ENCODE peak calls at places on chromosomes 6 and 20, in eight cellular contexts. One of them, this sample, is unnamed.

GRCh38 chr20:61599061-61599930 is 347.2 kb downstream of the CDH4 start:
- DNase-seq in mammary epithelial cell: no peak
- DNase-seq in T-helper 1 cell: no peak
- DNase-seq in HTR-8/SVneo: no peak
- DNase-seq in caudate nucleus: no peak
- DNase-seq in foreskin fibroblast: no peak
- DNase-seq in fibroblast of pulmonary artery: no peak
- DNase-seq in stimulated activated CD4-positive, alpha-beta T cell treated with anti-CD3 and anti-CD28 coated beads, Interleukin-4, amount 100 ng/mL, for 4 hours: no peak
- DNase-seq in this sample: no peak

GRCh38 chr20:43948455-43948854 is 33.8 kb downstream of the TOX2 start:
- DNase-seq in stimulated activated CD4-positive, alpha-beta T cell treated with anti-CD3 and anti-CD28 coated beads, Interleukin-4, amount 100 ng/mL, for 4 hours: no peak
- DNase-seq in T-helper 1 cell: no peak
- DNase-seq in foreskin fibroblast: no peak
- DNase-seq in fibroblast of pulmonary artery: no peak
- DNase-seq in caudate nucleus: no peak
- DNase-seq in HTR-8/SVneo: no peak
- DNase-seq in mammary epithelial cell: no peak
- DNase-seq in this sample: no peak

GRCh38 chr6:53899512-53899911 is 104.7 kb downstream of the LRRC1 start:
- DNase-seq in stimulated activated CD4-positive, alpha-beta T cell treated with anti-CD3 and anti-CD28 coated beads, Interleukin-4, amount 100 ng/mL, for 4 hours: no peak
- DNase-seq in foreskin fibroblast: no peak
- DNase-seq in HTR-8/SVneo: no peak
- DNase-seq in fibroblast of pulmonary artery: no peak
- DNase-seq in mammary epithelial cell: no peak
- DNase-seq in T-helper 1 cell: no peak
- DNase-seq in caudate nucleus: no peak
- DNase-seq in this sample: no peak

GRCh38 chr20:58213112-58213511 is 15.3 kb downstream of the ANKRD60 start:
- DNase-seq in caudate nucleus: peak; percentile 30
- DNase-seq in HTR-8/SVneo: no peak
- DNase-seq in foreskin fibroblast: peak; percentile 60
- DNase-seq in mammary epithelial cell: no peak
- DNase-seq in stimulated activated CD4-positive, alpha-beta T cell treated with anti-CD3 and anti-CD28 coated beads, Interleukin-4, amount 100 ng/mL, for 4 hours: no peak
- DNase-seq in fibroblast of pulmonary artery: no peak
- DNase-seq in T-helper 1 cell: no peak
- DNase-seq in this sample: no peak

GRCh38 chr6:449057-449430 is 57.5 kb downstream of the IRF4 start:
- DNase-seq in foreskin fibroblast: no peak
- DNase-seq in caudate nucleus: no peak
- DNase-seq in T-helper 1 cell: no peak
- DNase-seq in stimulated activated CD4-positive, alpha-beta T cell treated with anti-CD3 and anti-CD28 coated beads, Interleukin-4, amount 100 ng/mL, for 4 hours: no peak
- DNase-seq in HTR-8/SVneo: no peak
- DNase-seq in fibroblast of pulmonary artery: no peak
- DNase-seq in mammary epithelial cell: no peak
- DNase-seq in this sample: no peak

GRCh38 chr20:61531553-61532345 is 279.7 kb downstream of the CDH4 start:
- DNase-seq in foreskin fibroblast: peak; percentile 18
- DNase-seq in T-helper 1 cell: no peak
- DNase-seq in fibroblast of pulmonary artery: no peak
- DNase-seq in mammary epithelial cell: no peak
- DNase-seq in caudate nucleus: no peak
- DNase-seq in stimulated activated CD4-positive, alpha-beta T cell treated with anti-CD3 and anti-CD28 coated beads, Interleukin-4, amount 100 ng/mL, for 4 hours: no peak
- DNase-seq in HTR-8/SVneo: peak; percentile 74
- DNase-seq in this sample: no peak

GRCh38 chr6:133108377-133108776 is 132.8 kb upstream of the EYA4 start:
- DNase-seq in caudate nucleus: no peak
- DNase-seq in stimulated activated CD4-positive, alpha-beta T cell treated with anti-CD3 and anti-CD28 coated beads, Interleukin-4, amount 100 ng/mL, for 4 hours: no peak
- DNase-seq in fibroblast of pulmonary artery: no peak
- DNase-seq in mammary epithelial cell: no peak
- DNase-seq in foreskin fibroblast: peak; percentile 58
- DNase-seq in T-helper 1 cell: no peak
- DNase-seq in HTR-8/SVneo: no peak
- DNase-seq in this sample: no peak

GRCh38 chr6:68747110-68747509 is 112.0 kb downstream of the ADGRB3 start:
- DNase-seq in foreskin fibroblast: no peak
- DNase-seq in caudate nucleus: no peak
- DNase-seq in T-helper 1 cell: no peak
- DNase-seq in mammary epithelial cell: no peak
- DNase-seq in stimulated activated CD4-positive, alpha-beta T cell treated with anti-CD3 and anti-CD28 coated beads, Interleukin-4, amount 100 ng/mL, for 4 hours: no peak
- DNase-seq in HTR-8/SVneo: no peak
- DNase-seq in fibroblast of pulmonary artery: no peak
- DNase-seq in this sample: no peak

GRCh38 chr20:63325554-63326313 is 32.7 kb downstream of the COL20A1 start:
- DNase-seq in caudate nucleus: no peak
- DNase-seq in fibroblast of pulmonary artery: no peak
- DNase-seq in mammary epithelial cell: no peak
- DNase-seq in stimulated activated CD4-positive, alpha-beta T cell treated with anti-CD3 and anti-CD28 coated beads, Interleukin-4, amount 100 ng/mL, for 4 hours: no peak
- DNase-seq in T-helper 1 cell: peak; percentile 6
- DNase-seq in HTR-8/SVneo: no peak
- DNase-seq in foreskin fibroblast: no peak
- DNase-seq in this sample: no peak

GRCh38 chr6:128807577-128807976 is 75.4 kb upstream of the LAMA2 start:
- DNase-seq in T-helper 1 cell: no peak
- DNase-seq in HTR-8/SVneo: peak; percentile 2
- DNase-seq in foreskin fibroblast: peak; percentile 64
- DNase-seq in stimulated activated CD4-positive, alpha-beta T cell treated with anti-CD3 and anti-CD28 coated beads, Interleukin-4, amount 100 ng/mL, for 4 hours: no peak
- DNase-seq in mammary epithelial cell: peak; percentile 8
- DNase-seq in fibroblast of pulmonary artery: peak; percentile 78
- DNase-seq in caudate nucleus: no peak
- DNase-seq in this sample: no peak

GRCh38 chr6:138543648-138544047 is 44.4 kb upstream of the NHSL1 start:
- DNase-seq in foreskin fibroblast: peak; percentile 28
- DNase-seq in fibroblast of pulmonary artery: no peak
- DNase-seq in caudate nucleus: no peak
- DNase-seq in stimulated activated CD4-positive, alpha-beta T cell treated with anti-CD3 and anti-CD28 coated beads, Interleukin-4, amount 100 ng/mL, for 4 hours: no peak
- DNase-seq in mammary epithelial cell: no peak
- DNase-seq in T-helper 1 cell: no peak
- DNase-seq in HTR-8/SVneo: no peak
- DNase-seq in this sample: no peak

GRCh38 chr6:158536891-158537798 is 22.7 kb upstream of the TMEM181 start:
- DNase-seq in caudate nucleus: peak; percentile 32
- DNase-seq in stimulated activated CD4-positive, alpha-beta T cell treated with anti-CD3 and anti-CD28 coated beads, Interleukin-4, amount 100 ng/mL, for 4 hours: no peak
- DNase-seq in mammary epithelial cell: peak; percentile 25
- DNase-seq in T-helper 1 cell: no peak
- DNase-seq in HTR-8/SVneo: no peak
- DNase-seq in fibroblast of pulmonary artery: peak; percentile 6
- DNase-seq in foreskin fibroblast: peak; percentile 77
- DNase-seq in this sample: peak; percentile 20

GRCh38 chr20:7926767-7927166 is 13.5 kb downstream of the HAO1 start:
- DNase-seq in foreskin fibroblast: peak; percentile 79
- DNase-seq in caudate nucleus: no peak
- DNase-seq in T-helper 1 cell: no peak
- DNase-seq in fibroblast of pulmonary artery: peak; percentile 77
- DNase-seq in stimulated activated CD4-positive, alpha-beta T cell treated with anti-CD3 and anti-CD28 coated beads, Interleukin-4, amount 100 ng/mL, for 4 hours: no peak
- DNase-seq in HTR-8/SVneo: no peak
- DNase-seq in mammary epithelial cell: no peak
- DNase-seq in this sample: no peak

GRCh38 chr20:64246616-64247311 is 8.8 kb upstream of the PCMTD2 start:
- DNase-seq in foreskin fibroblast: no peak
- DNase-seq in mammary epithelial cell: no peak
- DNase-seq in fibroblast of pulmonary artery: no peak
- DNase-seq in caudate nucleus: no peak
- DNase-seq in stimulated activated CD4-positive, alpha-beta T cell treated with anti-CD3 and anti-CD28 coated beads, Interleukin-4, amount 100 ng/mL, for 4 hours: no peak
- DNase-seq in HTR-8/SVneo: no peak
- DNase-seq in T-helper 1 cell: no peak
- DNase-seq in this sample: no peak

GRCh38 chr6:13531956-13532355 is 42.4 kb upstream of the SIRT5 start:
- DNase-seq in T-helper 1 cell: no peak
- DNase-seq in mammary epithelial cell: no peak
- DNase-seq in caudate nucleus: no peak
- DNase-seq in foreskin fibroblast: no peak
- DNase-seq in fibroblast of pulmonary artery: no peak
- DNase-seq in stimulated activated CD4-positive, alpha-beta T cell treated with anti-CD3 and anti-CD28 coated beads, Interleukin-4, amount 100 ng/mL, for 4 hours: no peak
- DNase-seq in HTR-8/SVneo: no peak
- DNase-seq in this sample: no peak

GRCh38 chr6:12704946-12705345 is 11.6 kb upstream of the PHACTR1 start:
- DNase-seq in foreskin fibroblast: no peak
- DNase-seq in mammary epithelial cell: no peak
- DNase-seq in fibroblast of pulmonary artery: no peak
- DNase-seq in stimulated activated CD4-positive, alpha-beta T cell treated with anti-CD3 and anti-CD28 coated beads, Interleukin-4, amount 100 ng/mL, for 4 hours: no peak
- DNase-seq in caudate nucleus: no peak
- DNase-seq in HTR-8/SVneo: no peak
- DNase-seq in T-helper 1 cell: no peak
- DNase-seq in this sample: no peak

GRCh38 chr6:163992701-163993100 is 578.2 kb downstream of the QKI start:
- DNase-seq in mammary epithelial cell: no peak
- DNase-seq in foreskin fibroblast: no peak
- DNase-seq in HTR-8/SVneo: no peak
- DNase-seq in caudate nucleus: no peak
- DNase-seq in stimulated activated CD4-positive, alpha-beta T cell treated with anti-CD3 and anti-CD28 coated beads, Interleukin-4, amount 100 ng/mL, for 4 hours: no peak
- DNase-seq in fibroblast of pulmonary artery: no peak
- DNase-seq in T-helper 1 cell: no peak
- DNase-seq in this sample: no peak

GRCh38 chr6:90293319-90293937 is 3.2 kb downstream of the BACH2 start:
- DNase-seq in T-helper 1 cell: no peak
- DNase-seq in HTR-8/SVneo: no peak
- DNase-seq in caudate nucleus: no peak
- DNase-seq in fibroblast of pulmonary artery: no peak
- DNase-seq in stimulated activated CD4-positive, alpha-beta T cell treated with anti-CD3 and anti-CD28 coated beads, Interleukin-4, amount 100 ng/mL, for 4 hours: no peak
- DNase-seq in mammary epithelial cell: no peak
- DNase-seq in foreskin fibroblast: peak; percentile 32
- DNase-seq in this sample: no peak

GRCh38 chr20:9889270-9889981 is 50.5 kb upstream of the PAK5 start:
- DNase-seq in T-helper 1 cell: no peak
- DNase-seq in mammary epithelial cell: no peak
- DNase-seq in stimulated activated CD4-positive, alpha-beta T cell treated with anti-CD3 and anti-CD28 coated beads, Interleukin-4, amount 100 ng/mL, for 4 hours: no peak
- DNase-seq in HTR-8/SVneo: no peak
- DNase-seq in fibroblast of pulmonary artery: no peak
- DNase-seq in caudate nucleus: no peak
- DNase-seq in foreskin fibroblast: no peak
- DNase-seq in this sample: no peak

GRCh38 chr6:43255408-43256054 is 12.2 kb downstream of the TTBK1 start:
- DNase-seq in caudate nucleus: no peak
- DNase-seq in fibroblast of pulmonary artery: no peak
- DNase-seq in stimulated activated CD4-positive, alpha-beta T cell treated with anti-CD3 and anti-CD28 coated beads, Interleukin-4, amount 100 ng/mL, for 4 hours: no peak
- DNase-seq in foreskin fibroblast: no peak
- DNase-seq in mammary epithelial cell: no peak
- DNase-seq in T-helper 1 cell: no peak
- DNase-seq in HTR-8/SVneo: no peak
- DNase-seq in this sample: no peak

GRCh38 chr6:20861479-20861878 is 327.2 kb downstream of the CDKAL1 start:
- DNase-seq in HTR-8/SVneo: no peak
- DNase-seq in fibroblast of pulmonary artery: no peak
- DNase-seq in foreskin fibroblast: no peak
- DNase-seq in caudate nucleus: no peak
- DNase-seq in T-helper 1 cell: no peak
- DNase-seq in mammary epithelial cell: no peak
- DNase-seq in stimulated activated CD4-positive, alpha-beta T cell treated with anti-CD3 and anti-CD28 coated beads, Interleukin-4, amount 100 ng/mL, for 4 hours: no peak
- DNase-seq in this sample: no peak

GRCh38 chr20:35901678-35902544 is 52.4 kb downstream of the SCAND1 start:
- DNase-seq in HTR-8/SVneo: peak; percentile 66
- DNase-seq in mammary epithelial cell: peak; percentile 78
- DNase-seq in stimulated activated CD4-positive, alpha-beta T cell treated with anti-CD3 and anti-CD28 coated beads, Interleukin-4, amount 100 ng/mL, for 4 hours: no peak
- DNase-seq in fibroblast of pulmonary artery: peak; percentile 85
- DNase-seq in T-helper 1 cell: no peak
- DNase-seq in foreskin fibroblast: peak; percentile 94
- DNase-seq in caudate nucleus: no peak
- DNase-seq in this sample: no peak

GRCh38 chr6:149234051-149234962 is 83.2 kb upstream of the TAB2 start:
- DNase-seq in stimulated activated CD4-positive, alpha-beta T cell treated with anti-CD3 and anti-CD28 coated beads, Interleukin-4, amount 100 ng/mL, for 4 hours: peak; percentile 27
- DNase-seq in foreskin fibroblast: peak; percentile 44
- DNase-seq in fibroblast of pulmonary artery: peak; percentile 42
- DNase-seq in mammary epithelial cell: peak; percentile 86
- DNase-seq in caudate nucleus: no peak
- DNase-seq in HTR-8/SVneo: peak; percentile 26
- DNase-seq in T-helper 1 cell: no peak
- DNase-seq in this sample: peak; percentile 64

GRCh38 chr20:23613676-23614075 is 8.0 kb upstream of the CST9 start:
- DNase-seq in T-helper 1 cell: no peak
- DNase-seq in foreskin fibroblast: no peak
- DNase-seq in HTR-8/SVneo: no peak
- DNase-seq in fibroblast of pulmonary artery: no peak
- DNase-seq in caudate nucleus: no peak
- DNase-seq in stimulated activated CD4-positive, alpha-beta T cell treated with anti-CD3 and anti-CD28 coated beads, Interleukin-4, amount 100 ng/mL, for 4 hours: no peak
- DNase-seq in mammary epithelial cell: no peak
- DNase-seq in this sample: no peak

GRCh38 chr6:109879521-109879920 is 98.6 kb upstream of the GPR6 start:
- DNase-seq in T-helper 1 cell: no peak
- DNase-seq in HTR-8/SVneo: no peak
- DNase-seq in mammary epithelial cell: no peak
- DNase-seq in caudate nucleus: no peak
- DNase-seq in stimulated activated CD4-positive, alpha-beta T cell treated with anti-CD3 and anti-CD28 coated beads, Interleukin-4, amount 100 ng/mL, for 4 hours: no peak
- DNase-seq in fibroblast of pulmonary artery: no peak
- DNase-seq in foreskin fibroblast: no peak
- DNase-seq in this sample: no peak

GRCh38 chr6:154962751-154963150 is 32.4 kb upstream of the TIAM2 start:
- DNase-seq in T-helper 1 cell: no peak
- DNase-seq in fibroblast of pulmonary artery: peak; percentile 72
- DNase-seq in mammary epithelial cell: peak; percentile 62
- DNase-seq in caudate nucleus: no peak
- DNase-seq in HTR-8/SVneo: peak; percentile 10
- DNase-seq in foreskin fibroblast: peak; percentile 84
- DNase-seq in stimulated activated CD4-positive, alpha-beta T cell treated with anti-CD3 and anti-CD28 coated beads, Interleukin-4, amount 100 ng/mL, for 4 hours: no peak
- DNase-seq in this sample: no peak

GRCh38 chr6:79240509-79240908 is 6.0 kb upstream of the HMGN3 start:
- DNase-seq in HTR-8/SVneo: no peak
- DNase-seq in caudate nucleus: no peak
- DNase-seq in mammary epithelial cell: peak; percentile 35
- DNase-seq in T-helper 1 cell: no peak
- DNase-seq in foreskin fibroblast: no peak
- DNase-seq in fibroblast of pulmonary artery: peak; percentile 58
- DNase-seq in stimulated activated CD4-positive, alpha-beta T cell treated with anti-CD3 and anti-CD28 coated beads, Interleukin-4, amount 100 ng/mL, for 4 hours: no peak
- DNase-seq in this sample: no peak

GRCh38 chr6:144912474-144912873 is 627.3 kb downstream of the UTRN start:
- DNase-seq in foreskin fibroblast: peak; percentile 85
- DNase-seq in stimulated activated CD4-positive, alpha-beta T cell treated with anti-CD3 and anti-CD28 coated beads, Interleukin-4, amount 100 ng/mL, for 4 hours: no peak
- DNase-seq in T-helper 1 cell: no peak
- DNase-seq in mammary epithelial cell: peak; percentile 44
- DNase-seq in fibroblast of pulmonary artery: peak; percentile 38
- DNase-seq in caudate nucleus: no peak
- DNase-seq in HTR-8/SVneo: peak; percentile 41
- DNase-seq in this sample: no peak

GRCh38 chr20:62845818-62846527 is 15.6 kb downstream of the TCFL5 start:
- DNase-seq in T-helper 1 cell: no peak
- DNase-seq in mammary epithelial cell: no peak
- DNase-seq in foreskin fibroblast: peak; percentile 50
- DNase-seq in HTR-8/SVneo: no peak
- DNase-seq in stimulated activated CD4-positive, alpha-beta T cell treated with anti-CD3 and anti-CD28 coated beads, Interleukin-4, amount 100 ng/mL, for 4 hours: no peak
- DNase-seq in fibroblast of pulmonary artery: no peak
- DNase-seq in caudate nucleus: no peak
- DNase-seq in this sample: no peak

GRCh38 chr20:63417213-63418120 is 55.0 kb downstream of the KCNQ2 start:
- DNase-seq in caudate nucleus: no peak
- DNase-seq in T-helper 1 cell: no peak
- DNase-seq in mammary epithelial cell: no peak
- DNase-seq in stimulated activated CD4-positive, alpha-beta T cell treated with anti-CD3 and anti-CD28 coated beads, Interleukin-4, amount 100 ng/mL, for 4 hours: no peak
- DNase-seq in fibroblast of pulmonary artery: no peak
- DNase-seq in HTR-8/SVneo: no peak
- DNase-seq in foreskin fibroblast: no peak
- DNase-seq in this sample: no peak

GRCh38 chr6:79066828-79067227 is 11.2 kb downstream of the PHIP start:
- DNase-seq in foreskin fibroblast: no peak
- DNase-seq in fibroblast of pulmonary artery: no peak
- DNase-seq in mammary epithelial cell: no peak
- DNase-seq in caudate nucleus: no peak
- DNase-seq in HTR-8/SVneo: no peak
- DNase-seq in T-helper 1 cell: no peak
- DNase-seq in stimulated activated CD4-positive, alpha-beta T cell treated with anti-CD3 and anti-CD28 coated beads, Interleukin-4, amount 100 ng/mL, for 4 hours: no peak
- DNase-seq in this sample: no peak

GRCh38 chr20:21577551-21577950 is 63.7 kb upstream of the NKX2-2 start:
- DNase-seq in stimulated activated CD4-positive, alpha-beta T cell treated with anti-CD3 and anti-CD28 coated beads, Interleukin-4, amount 100 ng/mL, for 4 hours: no peak
- DNase-seq in T-helper 1 cell: no peak
- DNase-seq in mammary epithelial cell: no peak
- DNase-seq in fibroblast of pulmonary artery: no peak
- DNase-seq in foreskin fibroblast: no peak
- DNase-seq in caudate nucleus: no peak
- DNase-seq in HTR-8/SVneo: no peak
- DNase-seq in this sample: no peak

GRCh38 chr6:52612336-52613096 is 35.7 kb upstream of the TRAM2 start:
- DNase-seq in foreskin fibroblast: peak; percentile 53
- DNase-seq in HTR-8/SVneo: no peak
- DNase-seq in T-helper 1 cell: no peak
- DNase-seq in fibroblast of pulmonary artery: no peak
- DNase-seq in stimulated activated CD4-positive, alpha-beta T cell treated with anti-CD3 and anti-CD28 coated beads, Interleukin-4, amount 100 ng/mL, for 4 hours: no peak
- DNase-seq in mammary epithelial cell: no peak
- DNase-seq in caudate nucleus: no peak
- DNase-seq in this sample: no peak

GRCh38 chr6:19869464-19869863 is 32.3 kb downstream of the ID4 start:
- DNase-seq in T-helper 1 cell: no peak
- DNase-seq in stimulated activated CD4-positive, alpha-beta T cell treated with anti-CD3 and anti-CD28 coated beads, Interleukin-4, amount 100 ng/mL, for 4 hours: no peak
- DNase-seq in caudate nucleus: no peak
- DNase-seq in foreskin fibroblast: no peak
- DNase-seq in mammary epithelial cell: no peak
- DNase-seq in fibroblast of pulmonary artery: no peak
- DNase-seq in HTR-8/SVneo: no peak
- DNase-seq in this sample: no peak

This sample was measured in stimulated activated naive CD8-positive, alpha-beta T cell treated with anti-CD3 and anti-CD28 coated beads, Interleukin-15, Interleukin-2, amounts not matched to agents 100 U/mL and 50 U/mL, for 24 hours.